ENCODE peak calls at places on chromosomes 11 and 22, in four cellular contexts. I is brain microvascular endothelial cell, S is OCI-LY7, K is AG10803. B is an unnamed sample.
A peak's percentile ranks its signal among the peaks of the same experiment; 100 is the strongest.

GRCh38 chr11:85710912-85711311 is 24.9 kb upstream of the CCDC89 start:
- DNase-seq in I (no peak), S (no peak), K (no peak), B (no peak)

GRCh38 chr11:4626207-4627105 is 10.8 kb upstream of the OR51D1 start:
- DNase-seq in I (peak; percentile 81), S (peak; percentile 82), K (peak; percentile 48), B (peak; percentile 25)

GRCh38 chr22:20463324-20464095 is 25.9 kb upstream of the SCARF2 start:
- DNase-seq in I (no peak), S (peak; percentile 86), K (no peak), B (peak; percentile 41)

GRCh38 chr11:94194712-94195111 is 66.1 kb downstream of the PANX1 start:
- DNase-seq in I (no peak), S (no peak), K (no peak), B (no peak)

GRCh38 chr22:24133187-24133965 is 47.9 kb upstream of the SUSD2 start:
- DNase-seq in I (no peak), S (no peak), K (peak; percentile 11), B (no peak)

GRCh38 chr11:6646631-6647281 is 8.9 kb downstream of the DCHS1 start:
- DNase-seq in I (no peak), S (peak; percentile 73), K (peak; percentile 84), B (peak; percentile 81)

GRCh38 chr11:57276169-57276854 is 39.3 kb upstream of the APLNR start:
- DNase-seq in I (no peak), S (no peak), K (no peak), B (no peak)

GRCh38 chr11:62493801-62494200 is 52.8 kb downstream of the AHNAK start:
- DNase-seq in I (no peak), S (no peak), K (peak; percentile 66), B (no peak)

GRCh38 chr11:61627831-61628753 is 47.2 kb upstream of the SYT7 start:
- DNase-seq in I (peak; percentile 67), S (peak; percentile 31), K (peak; percentile 60), B (peak; percentile 51)

GRCh38 chr11:4891996-4892640 is 10.4 kb downstream of the OR51T1 start:
- DNase-seq in I (peak; percentile 76), S (no peak), K (peak; percentile 82), B (no peak)

GRCh38 chr11:10599388-10600175 is 31.1 kb upstream of the LYVE1 start:
- DNase-seq in I (no peak), S (no peak), K (peak; percentile 56), B (no peak)

GRCh38 chr22:44441401-44442185 is 56.4 kb downstream of the RTL6 start:
- DNase-seq in I (no peak), S (no peak), K (no peak), B (no peak)

GRCh38 chr11:1870721-1871466 is 18.0 kb downstream of the LSP1 start:
- DNase-seq in I (no peak), S (no peak), K (peak; percentile 34), B (no peak)

GRCh38 chr11:78742430-78742829 is 167.8 kb upstream of the NARS2 start:
- DNase-seq in I (no peak), S (no peak), K (peak; percentile 70), B (no peak)

GRCh38 chr11:9765320-9766101 is 101.6 kb downstream of the SWAP70 start:
- DNase-seq in I (peak; percentile 88), S (no peak), K (peak; percentile 98), B (no peak)

GRCh38 chr11:109018639-109019038 is 353.8 kb downstream of the DDX10 start:
- DNase-seq in I (no peak), S (no peak), K (no peak), B (no peak)
- TF ChIP-seq CTCF in I (no peak), S (no peak), K (no peak), B (no peak)

GRCh38 chr11:115215694-115216615 is 288.3 kb downstream of the CADM1 start:
- DNase-seq in I (no peak), S (peak; percentile 41), K (no peak), B (no peak)
- TF ChIP-seq CTCF in I (peak; percentile 68), S (peak; percentile 74), K (peak; percentile 34), B (no peak)

DNA sequence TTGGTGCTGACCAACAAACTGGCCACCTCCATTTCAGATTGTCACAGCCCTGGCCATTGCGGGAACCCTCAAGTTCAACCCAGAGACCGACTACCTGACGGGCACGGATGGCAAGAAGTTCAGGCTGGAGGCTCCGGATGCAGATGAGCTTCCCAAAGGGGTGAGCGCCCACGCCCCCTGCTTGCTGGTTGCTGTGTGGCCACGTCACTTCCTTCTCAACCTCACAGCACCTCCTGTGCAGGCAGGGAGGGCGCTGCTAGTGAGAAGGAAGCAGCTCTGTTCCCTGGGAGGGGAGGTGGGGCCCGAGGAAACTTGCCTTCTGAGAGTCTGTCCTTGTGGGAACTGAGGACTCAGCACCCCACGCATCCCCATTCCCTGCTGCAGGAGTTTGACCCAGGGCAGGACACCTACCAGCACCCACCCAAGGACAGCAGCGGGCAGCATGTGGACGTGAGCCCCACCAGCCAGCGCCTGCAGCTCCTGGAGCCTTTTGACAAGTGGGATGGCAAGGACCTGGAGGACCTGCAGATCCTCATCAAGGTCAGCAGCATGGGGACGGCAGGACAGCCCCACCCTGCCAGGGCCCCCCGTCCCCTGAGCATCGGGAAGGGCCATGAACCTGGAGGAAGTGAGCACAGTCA is 19.3 kb downstream of the POLR3H start:
- DNase-seq in I (peak; percentile 37), S (no peak), K (no peak), B (peak; percentile 56)
- TF ChIP-seq CTCF in I (peak; percentile 3), S (peak; percentile 17), K (no peak), B (no peak)

DNA sequence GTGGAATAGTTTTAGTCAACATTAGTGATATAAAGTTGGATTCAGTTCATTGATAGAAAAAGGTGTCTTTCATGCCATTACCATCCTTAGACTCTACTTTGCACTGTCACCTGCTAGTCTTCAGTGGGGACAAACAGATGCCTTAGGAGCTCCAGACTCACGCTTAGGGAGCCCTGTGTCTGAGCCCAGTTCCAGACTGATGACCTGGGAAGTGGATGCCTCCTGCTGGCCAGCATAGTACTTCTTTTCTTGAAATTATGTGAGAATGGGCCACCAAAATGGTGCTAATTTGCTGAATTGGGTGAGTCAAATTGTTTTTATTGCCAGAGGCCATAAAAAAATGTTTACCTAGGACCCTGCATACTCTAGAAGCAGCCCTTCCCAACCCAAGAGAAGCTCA is 53.9 kb downstream of the NOX4 start:
- DNase-seq in I (no peak), S (no peak), K (no peak), B (no peak)
- TF ChIP-seq CTCF in I (no peak), S (no peak), K (no peak), B (no peak)

DNA sequence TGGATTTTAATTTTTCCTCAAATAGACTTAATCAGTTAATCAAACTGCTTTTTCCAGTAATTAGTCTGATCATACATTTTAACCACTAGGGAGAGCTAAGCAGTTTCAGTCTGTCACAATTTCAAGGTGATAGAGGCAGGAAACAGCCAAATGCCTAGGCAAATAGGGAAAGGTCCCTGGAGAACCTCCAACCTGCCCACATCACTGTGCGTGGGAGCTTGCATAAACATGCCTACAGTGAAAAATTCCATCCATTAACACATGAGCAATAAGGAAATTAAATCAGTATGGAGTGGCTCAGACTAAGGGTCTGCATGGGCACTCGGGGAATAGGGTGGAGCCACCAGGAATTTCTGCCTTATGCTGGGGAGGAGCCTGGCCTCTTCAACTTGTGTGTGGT is 74.6 kb downstream of the AASDHPPT start:
- DNase-seq in I (peak; percentile 6), S (no peak), K (peak; percentile 37), B (no peak)
- TF ChIP-seq CTCF in I (peak; percentile 14), S (peak; percentile 28), K (peak; percentile 25), B (no peak)

GRCh38 chr22:33467718-33468117 is 409.5 kb upstream of the SYN3 start:
- DNase-seq in I (no peak), S (no peak), K (peak; percentile 73), B (no peak)
- TF ChIP-seq CTCF in I (peak; percentile 51), S (no peak), K (peak; percentile 56), B (no peak)

GRCh38 chr11:121119444-121119843 is 18.4 kb downstream of the TECTA start:
- DNase-seq in I (no peak), S (peak; percentile 6), K (peak; percentile 28), B (no peak)

GRCh38 chr11:121112498-121113455 is 11.7 kb downstream of the TECTA start:
- DNase-seq in I (peak; percentile 85), S (peak; percentile 41), K (peak; percentile 63), B (peak; percentile 74)

GRCh38 chr11:121113611-121114010 is 12.6 kb downstream of the TECTA start:
- DNase-seq in I (no peak), S (no peak), K (no peak), B (no peak)

GRCh38 chr11:121122328-121122727 is 21.3 kb downstream of the TECTA start:
- DNase-seq in I (no peak), S (no peak), K (no peak), B (no peak)

DNA sequence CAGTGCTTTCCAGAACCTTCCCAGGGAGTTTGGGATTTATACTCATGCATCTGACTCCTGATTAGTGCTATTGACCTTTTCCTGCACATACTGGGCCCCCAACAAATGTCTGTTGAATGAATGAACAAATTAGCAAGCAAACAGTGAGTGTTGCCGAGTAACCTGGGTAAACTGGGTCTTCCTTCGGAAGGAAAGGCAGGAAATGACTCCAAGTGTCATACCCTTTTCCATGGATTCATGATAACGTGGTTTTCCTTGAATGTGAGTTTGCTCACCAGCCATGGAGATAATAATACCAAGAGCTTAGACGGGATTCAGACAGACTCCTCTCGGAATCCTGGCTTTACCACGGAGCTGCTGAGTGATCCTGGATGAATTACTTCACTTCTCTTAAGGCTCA is 16.7 kb downstream of the TECTA start:
- DNase-seq in I (no peak), S (no peak), K (no peak), B (no peak)
- TF ChIP-seq CTCF in I (no peak), S (no peak), K (no peak), B (no peak)

GRCh38 chr11:131070365-131070764 is 154.1 kb upstream of the SNX19 start:
- DNase-seq in I (no peak), S (no peak), K (no peak), B (no peak)
- TF ChIP-seq CTCF in I (peak; percentile 40), S (peak; percentile 16), K (no peak), B (no peak)

DNA sequence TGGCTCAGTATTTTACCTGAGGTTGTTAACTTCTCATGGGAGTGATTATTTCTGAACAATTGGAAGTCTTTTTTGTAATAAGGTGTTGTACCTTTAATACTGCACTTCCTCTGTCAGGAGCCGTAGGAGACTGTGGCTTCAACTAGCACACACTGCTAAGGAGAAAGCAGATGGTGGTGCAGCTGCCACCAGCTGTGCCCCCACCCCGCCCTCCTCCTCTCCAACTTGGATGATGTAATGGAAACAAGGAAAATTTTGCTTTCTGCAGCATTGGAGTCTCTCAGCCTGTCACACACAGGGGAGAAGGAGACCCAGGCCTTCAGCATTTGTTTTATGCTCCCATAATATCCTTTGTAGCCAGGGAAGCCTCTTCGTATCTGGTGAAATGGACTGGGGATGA is 91.2 kb downstream of the TEAD1 start:
- DNase-seq in I (no peak), S (peak; percentile 11), K (peak; percentile 60), B (no peak)
- TF ChIP-seq CTCF in I (no peak), S (no peak), K (no peak), B (no peak)

B was measured in GM20000.